ENCODE peak calls at places on chromosome 1, in ten cellular contexts. One of them, this sample, is unnamed. For H3K27me3, the result is how much of the 10 kb centered on the place peaks cover.

GRCh38 chr1:205365945-205366463 is 9.3 kb upstream of the KLHDC8A start:
- DNase-seq in kidney epithelial cell: no peak
- DNase-seq in uterus: no peak
- DNase-seq in CD8-positive, alpha-beta memory T cell: no peak
- DNase-seq in heart left ventricle: no peak
- DNase-seq in breast epithelium: no peak
- DNase-seq in adrenal gland: peak
- DNase-seq in H7: no peak
- DNase-seq in esophagus muscularis mucosa: no peak
- DNase-seq in upper lobe of right lung: no peak
- DNase-seq in this sample: peak

GRCh38 chr1:95780836-95781235 is 546.8 kb downstream of the RWDD3 start:
- DNase-seq in kidney epithelial cell: no peak
- DNase-seq in uterus: no peak
- DNase-seq in CD8-positive, alpha-beta memory T cell: no peak
- DNase-seq in heart left ventricle: no peak
- DNase-seq in breast epithelium: no peak
- DNase-seq in adrenal gland: no peak
- DNase-seq in H7: no peak
- DNase-seq in esophagus muscularis mucosa: no peak
- DNase-seq in upper lobe of right lung: no peak
- DNase-seq in this sample: no peak

GRCh38 chr1:84998642-84999280 is 1.8 kb upstream of the MCOLN2 start:
- DNase-seq in kidney epithelial cell: no peak
- DNase-seq in uterus: no peak
- DNase-seq in CD8-positive, alpha-beta memory T cell: peak
- DNase-seq in heart left ventricle: no peak
- DNase-seq in breast epithelium: no peak
- DNase-seq in adrenal gland: no peak
- DNase-seq in H7: peak
- DNase-seq in esophagus muscularis mucosa: no peak
- DNase-seq in upper lobe of right lung: no peak
- DNase-seq in this sample: peak

GRCh38 chr1:114196992-114197907 is 43.6 kb upstream of the SYT6 start:
- DNase-seq in kidney epithelial cell: no peak
- DNase-seq in uterus: no peak
- DNase-seq in CD8-positive, alpha-beta memory T cell: no peak
- DNase-seq in heart left ventricle: no peak
- DNase-seq in breast epithelium: no peak
- DNase-seq in adrenal gland: no peak
- DNase-seq in H7: peak
- DNase-seq in esophagus muscularis mucosa: no peak
- DNase-seq in upper lobe of right lung: no peak
- DNase-seq in this sample: no peak

GRCh38 chr1:25462732-25463131 is 32.0 kb downstream of the MACO1 start:
- DNase-seq in kidney epithelial cell: no peak
- DNase-seq in uterus: no peak
- DNase-seq in CD8-positive, alpha-beta memory T cell: no peak
- DNase-seq in heart left ventricle: no peak
- DNase-seq in breast epithelium: no peak
- DNase-seq in adrenal gland: no peak
- DNase-seq in H7: no peak
- DNase-seq in esophagus muscularis mucosa: no peak
- DNase-seq in upper lobe of right lung: no peak
- DNase-seq in this sample: no peak

GRCh38 chr1:206606867-206607266 is 5.4 kb downstream of the EIF2D start:
- DNase-seq in kidney epithelial cell: no peak
- DNase-seq in uterus: no peak
- DNase-seq in CD8-positive, alpha-beta memory T cell: no peak
- DNase-seq in heart left ventricle: no peak
- DNase-seq in breast epithelium: no peak
- DNase-seq in adrenal gland: no peak
- DNase-seq in H7: peak
- DNase-seq in esophagus muscularis mucosa: no peak
- DNase-seq in upper lobe of right lung: no peak
- DNase-seq in this sample: peak

GRCh38 chr1:95072117-95072516 is 634 bp downstream of the ALG14 start:
- DNase-seq in kidney epithelial cell: no peak
- DNase-seq in uterus: no peak
- DNase-seq in CD8-positive, alpha-beta memory T cell: no peak
- DNase-seq in heart left ventricle: no peak
- DNase-seq in breast epithelium: no peak
- DNase-seq in adrenal gland: no peak
- DNase-seq in H7: no peak
- DNase-seq in esophagus muscularis mucosa: no peak
- DNase-seq in upper lobe of right lung: no peak
- DNase-seq in this sample: no peak

GRCh38 chr1:167681024-167681423 is 40.8 kb upstream of the MPZL1 start:
- DNase-seq in kidney epithelial cell: no peak
- DNase-seq in uterus: no peak
- DNase-seq in CD8-positive, alpha-beta memory T cell: no peak
- DNase-seq in heart left ventricle: no peak
- DNase-seq in breast epithelium: no peak
- DNase-seq in adrenal gland: no peak
- DNase-seq in H7: no peak
- DNase-seq in esophagus muscularis mucosa: no peak
- DNase-seq in upper lobe of right lung: no peak
- DNase-seq in this sample: no peak

DNA sequence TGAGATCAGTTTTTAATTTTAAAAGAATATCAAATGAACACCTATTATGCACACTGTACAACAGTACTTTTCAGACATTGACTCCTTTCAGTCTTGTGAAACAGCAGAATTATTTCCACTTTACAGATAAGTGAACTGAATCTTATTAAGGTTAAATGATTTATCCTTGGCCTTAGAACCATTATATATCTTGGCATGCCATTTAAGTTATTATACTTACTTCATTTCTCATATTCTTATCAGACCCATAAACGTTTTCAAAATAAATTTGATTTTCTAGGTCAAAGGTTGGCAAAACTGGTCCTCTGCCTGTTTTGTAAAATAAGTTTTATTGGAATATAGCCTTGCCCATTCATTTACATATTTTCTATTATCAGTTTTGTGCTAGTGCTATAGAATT is 33.0 kb upstream of the SNRPE start:
- DNase-seq in kidney epithelial cell: no peak
- DNase-seq in uterus: no peak
- DNase-seq in CD8-positive, alpha-beta memory T cell: no peak
- DNase-seq in heart left ventricle: no peak
- DNase-seq in breast epithelium: no peak
- DNase-seq in adrenal gland: no peak
- DNase-seq in H7: no peak
- DNase-seq in esophagus muscularis mucosa: no peak
- DNase-seq in upper lobe of right lung: no peak
- DNase-seq in this sample: no peak
- H3K27me3 ChIP-seq in kidney epithelial cell: under half
- H3K27me3 ChIP-seq in uterus: under half
- H3K27me3 ChIP-seq in CD8-positive, alpha-beta memory T cell: under half
- H3K27me3 ChIP-seq in heart left ventricle: under half
- H3K27me3 ChIP-seq in breast epithelium: under half
- H3K27me3 ChIP-seq in adrenal gland: under half
- H3K27me3 ChIP-seq in H7: under half
- H3K27me3 ChIP-seq in esophagus muscularis mucosa: under half
- H3K27me3 ChIP-seq in upper lobe of right lung: under half
- H3K27me3 ChIP-seq in this sample: under half

DNA sequence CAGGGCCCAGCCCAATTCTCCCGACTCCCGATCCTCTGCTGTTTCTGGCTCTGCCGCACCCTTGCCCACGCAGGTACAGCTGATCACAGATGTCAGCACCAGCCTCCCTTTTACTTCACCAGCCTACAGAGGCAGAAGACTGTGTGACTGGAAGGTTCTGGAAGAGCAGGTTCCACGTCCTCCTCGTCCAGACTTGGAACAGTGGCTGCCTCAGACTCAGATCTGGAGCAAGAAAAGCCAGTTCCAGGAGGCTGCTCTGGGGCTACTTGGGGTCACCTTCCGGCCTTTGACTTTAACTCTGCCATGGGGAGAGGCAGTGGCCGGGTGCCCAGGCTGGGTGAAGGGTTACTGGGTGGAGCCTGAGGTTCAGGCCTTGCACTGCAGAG is 16.1 kb upstream of the KLHDC7A start:
- DNase-seq in kidney epithelial cell: no peak
- DNase-seq in uterus: no peak
- DNase-seq in CD8-positive, alpha-beta memory T cell: no peak
- DNase-seq in heart left ventricle: no peak
- DNase-seq in breast epithelium: peak
- DNase-seq in adrenal gland: no peak
- DNase-seq in H7: no peak
- DNase-seq in esophagus muscularis mucosa: no peak
- DNase-seq in upper lobe of right lung: no peak
- DNase-seq in this sample: no peak
- H3K27me3 ChIP-seq in kidney epithelial cell: under half
- H3K27me3 ChIP-seq in uterus: under half
- H3K27me3 ChIP-seq in CD8-positive, alpha-beta memory T cell: under half
- H3K27me3 ChIP-seq in heart left ventricle: under half
- H3K27me3 ChIP-seq in breast epithelium: under half
- H3K27me3 ChIP-seq in adrenal gland: under half
- H3K27me3 ChIP-seq in H7: under half
- H3K27me3 ChIP-seq in esophagus muscularis mucosa: under half
- H3K27me3 ChIP-seq in upper lobe of right lung: under half
- H3K27me3 ChIP-seq in this sample: under half

GRCh38 chr1:3930696-3931309 is 30.7 kb upstream of the C1orf174 start:
- DNase-seq in kidney epithelial cell: no peak
- DNase-seq in uterus: no peak
- DNase-seq in CD8-positive, alpha-beta memory T cell: no peak
- DNase-seq in heart left ventricle: no peak
- DNase-seq in breast epithelium: no peak
- DNase-seq in adrenal gland: no peak
- DNase-seq in H7: no peak
- DNase-seq in esophagus muscularis mucosa: no peak
- DNase-seq in upper lobe of right lung: no peak
- DNase-seq in this sample: no peak
- H3K27me3 ChIP-seq in kidney epithelial cell: under half
- H3K27me3 ChIP-seq in uterus: under half
- H3K27me3 ChIP-seq in CD8-positive, alpha-beta memory T cell: under half
- H3K27me3 ChIP-seq in heart left ventricle: under half
- H3K27me3 ChIP-seq in breast epithelium: under half
- H3K27me3 ChIP-seq in adrenal gland: under half
- H3K27me3 ChIP-seq in H7: under half
- H3K27me3 ChIP-seq in esophagus muscularis mucosa: under half
- H3K27me3 ChIP-seq in upper lobe of right lung: under half
- H3K27me3 ChIP-seq in this sample: half or more

DNA sequence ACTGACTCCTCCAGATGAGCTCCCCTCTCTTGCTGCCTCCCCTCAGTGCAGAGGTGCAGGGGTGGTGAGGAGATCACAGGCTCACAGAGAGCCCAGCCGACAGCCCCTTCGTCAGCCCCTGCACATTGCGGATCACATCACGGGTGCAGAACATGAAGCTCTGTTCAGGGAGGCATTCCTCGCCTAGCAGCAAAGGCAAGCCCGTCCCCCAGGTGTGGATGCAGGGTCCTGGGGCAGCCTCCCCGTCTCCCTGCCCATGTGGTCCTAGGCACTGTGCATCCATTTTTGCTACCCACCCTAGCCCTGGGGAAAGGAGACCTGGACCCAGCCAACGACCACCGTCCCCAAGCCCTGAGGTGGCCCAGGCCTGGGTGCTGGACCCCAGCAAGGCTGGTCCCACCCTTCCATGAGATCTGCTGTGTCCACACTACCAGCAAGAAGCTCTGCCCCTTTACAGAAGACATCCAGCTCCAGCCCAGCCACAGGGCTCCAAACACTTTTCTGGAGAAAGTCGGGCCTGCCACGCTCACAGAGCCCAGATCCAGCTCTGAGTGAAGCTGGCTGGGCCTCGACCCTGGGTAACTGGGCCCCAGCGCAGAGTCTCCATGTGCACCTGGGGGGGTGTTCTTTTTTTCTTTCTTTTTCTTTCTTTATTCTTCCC is 248.7 kb downstream of the NPHP4 start:
- DNase-seq in kidney epithelial cell: no peak
- DNase-seq in uterus: no peak
- DNase-seq in CD8-positive, alpha-beta memory T cell: no peak
- DNase-seq in heart left ventricle: peak
- DNase-seq in breast epithelium: peak
- DNase-seq in adrenal gland: no peak
- DNase-seq in H7: no peak
- DNase-seq in esophagus muscularis mucosa: no peak
- DNase-seq in upper lobe of right lung: peak
- DNase-seq in this sample: no peak
- H3K27me3 ChIP-seq in kidney epithelial cell: under half
- H3K27me3 ChIP-seq in uterus: under half
- H3K27me3 ChIP-seq in CD8-positive, alpha-beta memory T cell: under half
- H3K27me3 ChIP-seq in heart left ventricle: under half
- H3K27me3 ChIP-seq in breast epithelium: half or more
- H3K27me3 ChIP-seq in adrenal gland: under half
- H3K27me3 ChIP-seq in H7: under half
- H3K27me3 ChIP-seq in esophagus muscularis mucosa: under half
- H3K27me3 ChIP-seq in upper lobe of right lung: under half
- H3K27me3 ChIP-seq in this sample: half or more

GRCh38 chr1:50246869-50247268 is 138.1 kb downstream of the ELAVL4 start:
- DNase-seq in kidney epithelial cell: no peak
- DNase-seq in uterus: no peak
- DNase-seq in CD8-positive, alpha-beta memory T cell: no peak
- DNase-seq in heart left ventricle: no peak
- DNase-seq in breast epithelium: no peak
- DNase-seq in adrenal gland: no peak
- DNase-seq in H7: no peak
- DNase-seq in esophagus muscularis mucosa: no peak
- DNase-seq in upper lobe of right lung: no peak
- DNase-seq in this sample: peak
- H3K27me3 ChIP-seq in kidney epithelial cell: under half
- H3K27me3 ChIP-seq in uterus: under half
- H3K27me3 ChIP-seq in CD8-positive, alpha-beta memory T cell: under half
- H3K27me3 ChIP-seq in heart left ventricle: under half
- H3K27me3 ChIP-seq in breast epithelium: under half
- H3K27me3 ChIP-seq in adrenal gland: under half
- H3K27me3 ChIP-seq in H7: under half
- H3K27me3 ChIP-seq in esophagus muscularis mucosa: under half
- H3K27me3 ChIP-seq in upper lobe of right lung: under half
- H3K27me3 ChIP-seq in this sample: under half

DNA sequence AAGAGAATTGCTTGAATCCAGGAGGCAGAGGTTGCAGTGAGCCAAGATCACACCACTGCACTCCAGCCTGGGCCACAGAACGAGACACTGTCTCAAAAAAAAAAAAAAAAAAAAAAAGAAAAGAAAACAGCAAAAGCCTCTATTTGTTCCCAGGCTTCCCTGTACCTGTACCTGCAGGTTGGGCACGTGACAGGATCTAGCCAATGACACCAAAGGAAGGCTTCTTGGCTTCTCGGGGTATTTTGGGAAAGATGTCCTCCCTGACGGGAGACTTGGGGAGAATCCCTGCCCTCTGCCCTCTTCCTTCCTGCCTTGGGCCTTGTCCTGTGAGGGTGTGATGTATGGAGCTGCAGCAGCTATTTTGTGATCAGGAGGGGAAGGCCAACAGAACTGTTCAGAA is 22.8 kb downstream of the TMCO4 start:
- DNase-seq in kidney epithelial cell: no peak
- DNase-seq in uterus: no peak
- DNase-seq in CD8-positive, alpha-beta memory T cell: no peak
- DNase-seq in heart left ventricle: no peak
- DNase-seq in breast epithelium: no peak
- DNase-seq in adrenal gland: no peak
- DNase-seq in H7: no peak
- DNase-seq in esophagus muscularis mucosa: no peak
- DNase-seq in upper lobe of right lung: no peak
- DNase-seq in this sample: no peak
- H3K27me3 ChIP-seq in kidney epithelial cell: under half
- H3K27me3 ChIP-seq in uterus: under half
- H3K27me3 ChIP-seq in CD8-positive, alpha-beta memory T cell: under half
- H3K27me3 ChIP-seq in heart left ventricle: under half
- H3K27me3 ChIP-seq in breast epithelium: under half
- H3K27me3 ChIP-seq in adrenal gland: under half
- H3K27me3 ChIP-seq in H7: under half
- H3K27me3 ChIP-seq in esophagus muscularis mucosa: under half
- H3K27me3 ChIP-seq in upper lobe of right lung: under half
- H3K27me3 ChIP-seq in this sample: under half

GRCh38 chr1:44505210-44505993 is 100.3 kb downstream of the RNF220 start:
- DNase-seq in kidney epithelial cell: no peak
- DNase-seq in uterus: no peak
- DNase-seq in CD8-positive, alpha-beta memory T cell: no peak
- DNase-seq in heart left ventricle: peak
- DNase-seq in breast epithelium: no peak
- DNase-seq in adrenal gland: no peak
- DNase-seq in H7: peak
- DNase-seq in esophagus muscularis mucosa: no peak
- DNase-seq in upper lobe of right lung: no peak
- DNase-seq in this sample: no peak
- H3K27me3 ChIP-seq in kidney epithelial cell: under half
- H3K27me3 ChIP-seq in uterus: under half
- H3K27me3 ChIP-seq in CD8-positive, alpha-beta memory T cell: under half
- H3K27me3 ChIP-seq in heart left ventricle: under half
- H3K27me3 ChIP-seq in breast epithelium: under half
- H3K27me3 ChIP-seq in adrenal gland: under half
- H3K27me3 ChIP-seq in H7: under half
- H3K27me3 ChIP-seq in esophagus muscularis mucosa: under half
- H3K27me3 ChIP-seq in upper lobe of right lung: under half
- H3K27me3 ChIP-seq in this sample: under half

This sample was measured in PC-3.